ENCODE peak calls at places on chromosome 1, in five cellular contexts. G, S, L, U and M are unnamed samples.

GRCh38 chr1:54332781-54333585 is 73.2 kb downstream of the SSBP3 start:
- DNase-seq in U (no peak), S (no peak), G (no peak), L (no peak), M (peak)

GRCh38 chr1:1462318-1462966 is 9.1 kb upstream of the ATAD3B start:
- DNase-seq in U (no peak), S (no peak), G (no peak), L (no peak), M (peak)

GRCh38 chr1:44688760-44689446 is 14.4 kb downstream of the ARMH1 start:
- DNase-seq in G (no peak), S (no peak), U (no peak), L (no peak), M (no peak)

GRCh38 chr1:183498342-183498991 is 26.2 kb downstream of the SMG7 start:
- DNase-seq in U (no peak), S (no peak), G (no peak), L (no peak), M (no peak)

GRCh38 chr1:223106856-223107255 is 36.2 kb downstream of the TLR5 start:
- DNase-seq in G (no peak), U (no peak), S (no peak), L (no peak), M (no peak)

GRCh38 chr1:184954232-184954995 is 19.9 kb downstream of the NIBAN1 start:
- DNase-seq in G (no peak), L (no peak), U (no peak), S (no peak), M (no peak)

GRCh38 chr1:19463204-19463803 is 22.0 kb downstream of the CAPZB start:
- DNase-seq in U (no peak), S (no peak), L (no peak), G (no peak), M (no peak)

GRCh38 chr1:24536391-24536840 is 19.5 kb upstream of the NCMAP start:
- DNase-seq in G (no peak), S (no peak), U (peak), L (no peak), M (no peak)

GRCh38 chr1:36204347-36204909 is 19.8 kb upstream of the THRAP3 start:
- DNase-seq in G (no peak), L (peak), S (no peak), U (no peak), M (peak)